ENCODE peak calls at places on chromosomes 6 and 20, in seven cellular contexts. One of them, this sample, is unnamed.

GRCh38 chr6:152595507-152595906 is 41.7 kb downstream of the SYNE1 start:
- DNase-seq in aorta: no peak
- DNase-seq in CD4-positive, alpha-beta memory T cell: no peak
- DNase-seq in tibial nerve: no peak
- DNase-seq in brain microvascular endothelial cell: no peak
- DNase-seq in mesendoderm: peak; percentile 48
- DNase-seq in trophoblast cell: peak; percentile 13
- DNase-seq in this sample: no peak

GRCh38 chr6:39003072-39003471 is 45.5 kb upstream of the GLP1R start:
- DNase-seq in tibial nerve: no peak
- DNase-seq in CD4-positive, alpha-beta memory T cell: no peak
- DNase-seq in brain microvascular endothelial cell: no peak
- DNase-seq in trophoblast cell: no peak
- DNase-seq in mesendoderm: peak; percentile 58
- DNase-seq in aorta: no peak
- DNase-seq in this sample: no peak

GRCh38 chr6:74075323-74075722 is 379.3 kb downstream of the CD109 start:
- DNase-seq in brain microvascular endothelial cell: no peak
- DNase-seq in aorta: no peak
- DNase-seq in CD4-positive, alpha-beta memory T cell: no peak
- DNase-seq in trophoblast cell: no peak
- DNase-seq in mesendoderm: peak; percentile 10
- DNase-seq in tibial nerve: peak; percentile 24
- DNase-seq in this sample: no peak

GRCh38 chr6:118761643-118762042 is 110.3 kb upstream of the CEP85L start:
- DNase-seq in trophoblast cell: no peak
- DNase-seq in brain microvascular endothelial cell: no peak
- DNase-seq in mesendoderm: no peak
- DNase-seq in aorta: no peak
- DNase-seq in tibial nerve: no peak
- DNase-seq in CD4-positive, alpha-beta memory T cell: no peak
- DNase-seq in this sample: no peak

GRCh38 chr6:146788115-146788514 is 189.3 kb downstream of the ADGB start:
- DNase-seq in aorta: no peak
- DNase-seq in CD4-positive, alpha-beta memory T cell: no peak
- DNase-seq in trophoblast cell: no peak
- DNase-seq in mesendoderm: no peak
- DNase-seq in tibial nerve: no peak
- DNase-seq in brain microvascular endothelial cell: no peak
- DNase-seq in this sample: no peak

GRCh38 chr20:44033344-44033743 is 118.7 kb downstream of the TOX2 start:
- DNase-seq in mesendoderm: peak; percentile 21
- DNase-seq in brain microvascular endothelial cell: no peak
- DNase-seq in trophoblast cell: no peak
- DNase-seq in CD4-positive, alpha-beta memory T cell: no peak
- DNase-seq in tibial nerve: no peak
- DNase-seq in aorta: no peak
- DNase-seq in this sample: no peak

GRCh38 chr20:59064214-59064722 is 21.7 kb upstream of the PRELID3B start:
- DNase-seq in trophoblast cell: no peak
- DNase-seq in brain microvascular endothelial cell: no peak
- DNase-seq in CD4-positive, alpha-beta memory T cell: no peak
- DNase-seq in aorta: no peak
- DNase-seq in tibial nerve: no peak
- DNase-seq in mesendoderm: no peak
- DNase-seq in this sample: no peak

GRCh38 chr20:45968801-45969711 is 2.9 kb downstream of the ZNF335 start:
- DNase-seq in tibial nerve: no peak
- DNase-seq in aorta: peak; percentile 76
- DNase-seq in CD4-positive, alpha-beta memory T cell: no peak
- DNase-seq in mesendoderm: no peak
- DNase-seq in trophoblast cell: no peak
- DNase-seq in brain microvascular endothelial cell: peak; percentile 71
- DNase-seq in this sample: no peak

GRCh38 chr6:83853178-83853967 is at the start of gene RIPPLY2:
- DNase-seq in trophoblast cell: no peak
- DNase-seq in brain microvascular endothelial cell: no peak
- DNase-seq in CD4-positive, alpha-beta memory T cell: no peak
- DNase-seq in aorta: peak; percentile 77
- DNase-seq in mesendoderm: peak; percentile 61
- DNase-seq in tibial nerve: no peak
- DNase-seq in this sample: no peak

GRCh38 chr6:145323652-145324051 is 411.7 kb downstream of the EPM2A start:
- DNase-seq in mesendoderm: no peak
- DNase-seq in aorta: no peak
- DNase-seq in tibial nerve: no peak
- DNase-seq in brain microvascular endothelial cell: no peak
- DNase-seq in CD4-positive, alpha-beta memory T cell: no peak
- DNase-seq in trophoblast cell: no peak
- DNase-seq in this sample: no peak

GRCh38 chr6:7267521-7268091 is 45.4 kb downstream of the SSR1 start:
- DNase-seq in CD4-positive, alpha-beta memory T cell: no peak
- DNase-seq in mesendoderm: no peak
- DNase-seq in tibial nerve: no peak
- DNase-seq in trophoblast cell: no peak
- DNase-seq in aorta: peak; percentile 86
- DNase-seq in brain microvascular endothelial cell: peak; percentile 96
- DNase-seq in this sample: no peak

GRCh38 chr6:98579089-98579488 is 255.3 kb upstream of the POU3F2 start:
- DNase-seq in trophoblast cell: no peak
- DNase-seq in tibial nerve: no peak
- DNase-seq in aorta: no peak
- DNase-seq in mesendoderm: no peak
- DNase-seq in brain microvascular endothelial cell: no peak
- DNase-seq in CD4-positive, alpha-beta memory T cell: no peak
- DNase-seq in this sample: no peak

GRCh38 chr6:98525860-98526259 is 308.5 kb upstream of the POU3F2 start:
- DNase-seq in tibial nerve: no peak
- DNase-seq in mesendoderm: peak; percentile 82
- DNase-seq in trophoblast cell: no peak
- DNase-seq in brain microvascular endothelial cell: no peak
- DNase-seq in aorta: no peak
- DNase-seq in CD4-positive, alpha-beta memory T cell: no peak
- DNase-seq in this sample: no peak

GRCh38 chr6:2971420-2972218 is at the start of gene SERPINB6:
- DNase-seq in mesendoderm: no peak
- DNase-seq in tibial nerve: peak; percentile 80
- DNase-seq in aorta: peak; percentile 91
- DNase-seq in trophoblast cell: peak; percentile 59
- DNase-seq in CD4-positive, alpha-beta memory T cell: peak; percentile 50
- DNase-seq in brain microvascular endothelial cell: peak; percentile 59
- DNase-seq in this sample: peak; percentile 57

GRCh38 chr6:11218827-11219826 is 13.3 kb downstream of the NEDD9 start:
- DNase-seq in trophoblast cell: no peak
- DNase-seq in mesendoderm: no peak
- DNase-seq in brain microvascular endothelial cell: no peak
- DNase-seq in CD4-positive, alpha-beta memory T cell: no peak
- DNase-seq in aorta: no peak
- DNase-seq in tibial nerve: peak; percentile 53
- DNase-seq in this sample: no peak

GRCh38 chr6:150006961-150007464 is 18.3 kb downstream of the RAET1L start:
- DNase-seq in aorta: no peak
- DNase-seq in tibial nerve: no peak
- DNase-seq in trophoblast cell: no peak
- DNase-seq in mesendoderm: no peak
- DNase-seq in brain microvascular endothelial cell: no peak
- DNase-seq in CD4-positive, alpha-beta memory T cell: peak; percentile 41
- DNase-seq in this sample: peak; percentile 41

GRCh38 chr6:53945765-53946407 is 151.1 kb downstream of the LRRC1 start:
- DNase-seq in aorta: no peak
- DNase-seq in mesendoderm: no peak
- DNase-seq in trophoblast cell: no peak
- DNase-seq in tibial nerve: no peak
- DNase-seq in brain microvascular endothelial cell: no peak
- DNase-seq in CD4-positive, alpha-beta memory T cell: no peak
- DNase-seq in this sample: no peak

GRCh38 chr6:91241946-91242613 is 655.2 kb upstream of the MAP3K7 start:
- DNase-seq in brain microvascular endothelial cell: no peak
- DNase-seq in tibial nerve: no peak
- DNase-seq in CD4-positive, alpha-beta memory T cell: no peak
- DNase-seq in aorta: no peak
- DNase-seq in trophoblast cell: no peak
- DNase-seq in mesendoderm: no peak
- DNase-seq in this sample: no peak

GRCh38 chr6:81772741-81773140 is 20.3 kb upstream of the TENT5A start:
- DNase-seq in CD4-positive, alpha-beta memory T cell: no peak
- DNase-seq in tibial nerve: no peak
- DNase-seq in brain microvascular endothelial cell: peak; percentile 52
- DNase-seq in trophoblast cell: peak; percentile 73
- DNase-seq in mesendoderm: no peak
- DNase-seq in aorta: no peak
- DNase-seq in this sample: no peak

GRCh38 chr6:75618437-75618836 is 16.8 kb downstream of the SENP6 start:
- DNase-seq in aorta: no peak
- DNase-seq in tibial nerve: no peak
- DNase-seq in mesendoderm: no peak
- DNase-seq in trophoblast cell: no peak
- DNase-seq in brain microvascular endothelial cell: no peak
- DNase-seq in CD4-positive, alpha-beta memory T cell: no peak
- DNase-seq in this sample: no peak

GRCh38 chr6:75624335-75624734 is 22.7 kb downstream of the SENP6 start:
- DNase-seq in aorta: no peak
- DNase-seq in CD4-positive, alpha-beta memory T cell: no peak
- DNase-seq in trophoblast cell: no peak
- DNase-seq in brain microvascular endothelial cell: no peak
- DNase-seq in tibial nerve: no peak
- DNase-seq in mesendoderm: no peak
- DNase-seq in this sample: no peak

GRCh38 chr6:75621846-75622245 is 20.2 kb downstream of the SENP6 start:
- DNase-seq in CD4-positive, alpha-beta memory T cell: no peak
- DNase-seq in trophoblast cell: no peak
- DNase-seq in mesendoderm: no peak
- DNase-seq in aorta: no peak
- DNase-seq in brain microvascular endothelial cell: no peak
- DNase-seq in tibial nerve: no peak
- DNase-seq in this sample: no peak

GRCh38 chr6:75619230-75619899 is 17.7 kb downstream of the SENP6 start:
- DNase-seq in tibial nerve: no peak
- DNase-seq in mesendoderm: no peak
- DNase-seq in aorta: no peak
- DNase-seq in trophoblast cell: no peak
- DNase-seq in brain microvascular endothelial cell: no peak
- DNase-seq in CD4-positive, alpha-beta memory T cell: no peak
- DNase-seq in this sample: no peak

GRCh38 chr6:75620387-75621304 is 19.0 kb downstream of the SENP6 start:
- DNase-seq in tibial nerve: no peak
- DNase-seq in aorta: no peak
- DNase-seq in brain microvascular endothelial cell: no peak
- DNase-seq in trophoblast cell: no peak
- DNase-seq in mesendoderm: no peak
- DNase-seq in CD4-positive, alpha-beta memory T cell: no peak
- DNase-seq in this sample: no peak
- H3K36me3 ChIP-seq in tibial nerve: peaks cover 17% of the 10 kb centered on the region
- H3K36me3 ChIP-seq in aorta: no peaks in the 10 kb centered on the region
- H3K36me3 ChIP-seq in brain microvascular endothelial cell: peaks cover 7% of the 10 kb centered on the region
- H3K36me3 ChIP-seq in trophoblast cell: peaks cover 3% of the 10 kb centered on the region
- H3K36me3 ChIP-seq in mesendoderm: no peaks in the 10 kb centered on the region
- H3K36me3 ChIP-seq in CD4-positive, alpha-beta memory T cell: peaks cover 4% of the 10 kb centered on the region
- H3K36me3 ChIP-seq in this sample: peaks cover 3% of the 10 kb centered on the region

GRCh38 chr6:36131517-36132220 is 1.4 kb downstream of the MAPK13 start:
- DNase-seq in brain microvascular endothelial cell: peak; percentile 77
- DNase-seq in CD4-positive, alpha-beta memory T cell: peak; percentile 49
- DNase-seq in aorta: no peak
- DNase-seq in tibial nerve: no peak
- DNase-seq in trophoblast cell: no peak
- DNase-seq in mesendoderm: peak; percentile 69
- DNase-seq in this sample: peak; percentile 51
- H3K27ac ChIP-seq in brain microvascular endothelial cell: peak overlapping the region; percentile 27
- H3K27ac ChIP-seq in CD4-positive, alpha-beta memory T cell: peak overlapping the region; percentile 86
- H3K27ac ChIP-seq in aorta: no peak overlapping the region
- H3K27ac ChIP-seq in tibial nerve: peak overlapping the region; percentile 81
- H3K27ac ChIP-seq in trophoblast cell: no peak overlapping the region
- H3K27ac ChIP-seq in mesendoderm: no peak overlapping the region
- H3K27ac ChIP-seq in this sample: peak overlapping the region; percentile 87

GRCh38 chr6:160085713-160086505 is 35.7 kb upstream of the SLC22A1 start:
- DNase-seq in CD4-positive, alpha-beta memory T cell: no peak
- DNase-seq in brain microvascular endothelial cell: no peak
- DNase-seq in trophoblast cell: no peak
- DNase-seq in aorta: no peak
- DNase-seq in tibial nerve: no peak
- DNase-seq in mesendoderm: peak; percentile 5
- DNase-seq in this sample: no peak

GRCh38 chr6:160089534-160089897 is 32.1 kb upstream of the SLC22A1 start:
- DNase-seq in mesendoderm: no peak
- DNase-seq in aorta: no peak
- DNase-seq in tibial nerve: no peak
- DNase-seq in CD4-positive, alpha-beta memory T cell: no peak
- DNase-seq in brain microvascular endothelial cell: no peak
- DNase-seq in trophoblast cell: no peak
- DNase-seq in this sample: no peak

GRCh38 chr6:160086754-160087153 is 34.9 kb upstream of the SLC22A1 start:
- DNase-seq in mesendoderm: no peak
- DNase-seq in brain microvascular endothelial cell: no peak
- DNase-seq in tibial nerve: no peak
- DNase-seq in aorta: no peak
- DNase-seq in trophoblast cell: no peak
- DNase-seq in CD4-positive, alpha-beta memory T cell: no peak
- DNase-seq in this sample: no peak

GRCh38 chr6:160088774-160089533 is 32.7 kb upstream of the SLC22A1 start:
- DNase-seq in tibial nerve: no peak
- DNase-seq in trophoblast cell: no peak
- DNase-seq in CD4-positive, alpha-beta memory T cell: no peak
- DNase-seq in brain microvascular endothelial cell: no peak
- DNase-seq in mesendoderm: no peak
- DNase-seq in aorta: no peak
- DNase-seq in this sample: no peak

DNA sequence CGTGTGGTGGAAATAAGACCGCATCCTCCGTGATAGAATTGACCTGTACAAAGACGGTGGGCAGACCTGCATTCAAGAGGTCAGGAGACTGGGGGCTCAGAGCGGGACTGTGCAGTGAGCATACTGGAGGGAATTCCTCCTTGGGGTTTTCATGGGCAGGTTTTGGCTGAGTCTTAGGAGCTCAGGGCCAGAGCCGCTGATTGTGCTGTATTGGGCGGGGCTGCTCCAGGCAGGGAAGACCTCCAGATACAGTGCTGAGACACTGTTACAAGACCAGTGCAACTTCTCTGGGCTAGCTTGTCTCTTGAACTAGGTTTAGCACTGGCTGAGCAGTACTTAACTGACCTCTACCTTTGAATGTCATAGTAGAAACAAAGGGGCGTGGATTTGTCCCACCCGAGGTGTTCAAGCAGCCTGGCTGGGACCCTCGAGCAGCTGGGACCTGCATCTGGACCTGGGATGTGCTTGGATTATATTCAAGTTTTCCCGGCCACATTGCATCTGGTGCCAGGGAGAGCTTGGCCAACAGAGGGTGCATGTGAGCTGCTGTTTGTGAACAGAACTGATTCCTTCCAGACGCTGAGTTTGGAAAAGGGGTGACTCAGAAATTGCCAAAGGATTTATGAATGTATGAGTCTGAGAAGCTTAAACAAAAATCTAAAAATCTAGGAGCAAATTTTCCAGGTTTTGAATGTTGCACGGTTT is 33.4 kb upstream of the SLC22A1 start:
- DNase-seq in aorta: peak; percentile 91
- DNase-seq in mesendoderm: peak; percentile 58
- DNase-seq in CD4-positive, alpha-beta memory T cell: no peak
- DNase-seq in tibial nerve: peak; percentile 57
- DNase-seq in brain microvascular endothelial cell: peak; percentile 71
- DNase-seq in trophoblast cell: no peak
- DNase-seq in this sample: no peak
- H3K36me3 ChIP-seq in aorta: peaks cover 4% of the 10 kb centered on the region
- H3K36me3 ChIP-seq in mesendoderm: peaks cover 8% of the 10 kb centered on the region
- H3K36me3 ChIP-seq in CD4-positive, alpha-beta memory T cell: peaks cover 72% of the 10 kb centered on the region
- H3K36me3 ChIP-seq in tibial nerve: peaks cover 93% of the 10 kb centered on the region
- H3K36me3 ChIP-seq in brain microvascular endothelial cell: peaks cover 68% of the 10 kb centered on the region
- H3K36me3 ChIP-seq in trophoblast cell: peaks cover 66% of the 10 kb centered on the region
- H3K36me3 ChIP-seq in this sample: peaks cover 48% of the 10 kb centered on the region

GRCh38 chr6:134195164-134195906 is 122.6 kb downstream of the SGK1 start:
- DNase-seq in mesendoderm: no peak
- DNase-seq in trophoblast cell: no peak
- DNase-seq in brain microvascular endothelial cell: peak; percentile 18
- DNase-seq in aorta: no peak
- DNase-seq in CD4-positive, alpha-beta memory T cell: no peak
- DNase-seq in tibial nerve: no peak
- DNase-seq in this sample: no peak
- H3K27ac ChIP-seq in mesendoderm: no peak overlapping the region
- H3K27ac ChIP-seq in trophoblast cell: no peak overlapping the region
- H3K27ac ChIP-seq in brain microvascular endothelial cell: peak overlapping the region; percentile 24
- H3K27ac ChIP-seq in aorta: no peak overlapping the region
- H3K27ac ChIP-seq in CD4-positive, alpha-beta memory T cell: no peak overlapping the region
- H3K27ac ChIP-seq in tibial nerve: no peak overlapping the region
- H3K27ac ChIP-seq in this sample: no peak overlapping the region

This sample was measured in naive thymus-derived CD4-positive, alpha-beta T cell.